ENCODE peak calls at places on chromosomes 2 and 18, in ten cellular contexts. A is BE2C; T is CD4-positive, CD25-positive, alpha-beta regulatory T cell; W is BJ; Z is choroid plexus epithelial cell; V is astrocyte; C is aorta; B is CD8-positive, alpha-beta T cell; G is K562; Q is SK-N-MC. X is an unnamed sample.

GRCh38 chr2:149766339-149766738 is 178.8 kb upstream of the MMADHC start:
- DNase-seq in T (no peak), A (no peak), B (no peak), Z (no peak), G (no peak), W (no peak), C (no peak), V (no peak), Q (no peak), X (no peak)

GRCh38 chr18:51522338-51522737 is 324.9 kb upstream of the MEX3C start:
- DNase-seq in Z (no peak), B (no peak), W (no peak), Q (no peak), G (no peak), V (no peak), T (no peak), C (no peak), A (no peak), X (no peak)

GRCh38 chr2:43361286-43361685 is 134.9 kb upstream of the ZFP36L2 start:
- DNase-seq in G (no peak), Q (no peak), B (no peak), C (no peak), V (peak), W (no peak), Z (no peak), T (no peak), A (no peak), X (no peak)

GRCh38 chr18:79260510-79260909 is 135.2 kb upstream of the NFATC1 start:
- DNase-seq in V (no peak), B (no peak), G (no peak), T (no peak), C (no peak), W (no peak), Z (no peak), Q (no peak), A (no peak), X (no peak)

GRCh38 chr18:9542924-9543323 is 67.6 kb downstream of the RALBP1 start:
- DNase-seq in B (no peak), Z (no peak), Q (no peak), V (no peak), C (no peak), W (no peak), G (no peak), A (no peak), T (no peak), X (no peak)

GRCh38 chr18:10953672-10954071 is 195.7 kb downstream of the PIEZO2 start:
- DNase-seq in G (no peak), C (no peak), A (peak), V (no peak), T (no peak), B (no peak), Z (no peak), Q (no peak), W (no peak), X (no peak)

GRCh38 chr2:186695081-186695756 is 1.4 kb downstream of the FAM171B start:
- DNase-seq in W (no peak), Z (peak), T (no peak), Q (no peak), B (no peak), V (peak), C (no peak), G (no peak), A (peak), X (peak)

GRCh38 chr2:112713585-112713925 is 7.3 kb upstream of the NT5DC4 start:
- DNase-seq in T (no peak), V (no peak), Q (no peak), A (no peak), W (no peak), Z (no peak), B (peak), C (no peak), G (no peak), X (no peak)

GRCh38 chr2:199228887-199229819 is 228.6 kb downstream of the SATB2 start:
- DNase-seq in W (peak), C (no peak), V (peak), A (peak), Z (peak), B (no peak), G (peak), T (peak), Q (no peak), X (no peak)

GRCh38 chr18:6504605-6505510 is 90.1 kb upstream of the L3MBTL4 start:
- DNase-seq in C (no peak), G (no peak), V (no peak), B (no peak), Z (no peak), Q (peak), A (no peak), W (no peak), T (no peak), X (no peak)

GRCh38 chr2:43032248-43032893 is 194.0 kb downstream of the ZFP36L2 start:
- DNase-seq in Z (no peak), W (no peak), T (no peak), G (no peak), Q (no peak), C (no peak), B (no peak), V (no peak), A (no peak), X (no peak)

GRCh38 chr2:31239842-31240198 is 5.9 kb downstream of the EHD3 start:
- DNase-seq in W (no peak), Q (no peak), B (peak), T (no peak), G (no peak), A (no peak), V (peak), Z (peak), C (peak), X (no peak)

GRCh38 chr2:69034122-69034521 is 21.1 kb downstream of the ANTXR1 start:
- DNase-seq in C (no peak), Q (no peak), V (no peak), W (no peak), Z (no peak), G (no peak), A (no peak), T (no peak), B (no peak), X (no peak)

GRCh38 chr2:188922191-188922590 is 52.0 kb upstream of the COL3A1 start:
- DNase-seq in Z (no peak), G (no peak), T (no peak), Q (no peak), C (no peak), A (no peak), W (no peak), V (no peak), B (no peak), X (no peak)

GRCh38 chr2:206800501-206801416 is 35.4 kb downstream of the FASTKD2 start:
- DNase-seq in V (peak), B (peak), G (peak), Q (no peak), A (peak), T (peak), C (peak), W (peak), Z (peak), X (peak)

GRCh38 chr18:63318882-63319382 is 637 bp downstream of the BCL2 start:
- DNase-seq in V (no peak), Q (no peak), A (no peak), G (no peak), T (no peak), W (no peak), Z (no peak), B (no peak), C (no peak), X (no peak)

GRCh38 chr2:23498941-23499340 is 114.0 kb downstream of the KLHL29 start:
- DNase-seq in G (no peak), V (no peak), C (no peak), Q (peak), W (peak), A (no peak), Z (peak), B (no peak), T (no peak), X (no peak)

GRCh38 chr2:105239924-105240323 is 1.6 kb upstream of the GPR45 start:
- DNase-seq in V (peak), T (no peak), G (no peak), C (no peak), A (no peak), Q (no peak), Z (peak), B (no peak), W (peak), X (no peak)

GRCh38 chr2:160581448-160581847 is 87.8 kb upstream of the RBMS1 start:
- DNase-seq in W (no peak), A (no peak), Q (no peak), Z (peak), B (no peak), C (no peak), T (no peak), V (no peak), G (no peak), X (peak)

GRCh38 chr2:10880586-10881321 is 31.0 kb upstream of the KCNF1 start:
- DNase-seq in Z (no peak), W (no peak), C (no peak), B (no peak), Q (no peak), V (no peak), A (no peak), G (no peak), T (peak), X (no peak)

GRCh38 chr2:117785740-117786139 is 28.8 kb upstream of the DDX18 start:
- DNase-seq in T (peak), B (no peak), G (peak), Z (peak), W (no peak), C (no peak), Q (peak), A (peak), V (peak), X (peak)

GRCh38 chr2:120916446-120916845 is 180.8 kb downstream of the GLI2 start:
- DNase-seq in W (no peak), Q (no peak), A (no peak), V (no peak), T (no peak), B (no peak), G (no peak), C (no peak), Z (no peak), X (no peak)

GRCh38 chr18:58223717-58224424 is 179.8 kb downstream of the NEDD4L start:
- DNase-seq in W (peak), T (no peak), B (no peak), Z (peak), Q (no peak), A (peak), V (peak), G (peak), C (no peak), X (no peak)

GRCh38 chr2:108139521-108139920 is 100.2 kb upstream of the SULT1C3 start:
- DNase-seq in C (no peak), G (no peak), V (peak), Q (no peak), A (no peak), W (no peak), T (peak), Z (peak), B (no peak), X (no peak)

GRCh38 chr2:99635710-99636431 is 146.1 kb upstream of the REV1 start:
- DNase-seq in Q (no peak), W (no peak), B (no peak), T (no peak), G (no peak), Z (no peak), A (no peak), V (peak), C (peak), X (no peak)

GRCh38 chr2:237465515-237466227 is 21.4 kb upstream of the MLPH start:
- DNase-seq in V (peak), W (peak), C (peak), A (no peak), G (no peak), Q (no peak), T (no peak), B (peak), Z (peak), X (no peak)

GRCh38 chr2:83916559-83916958 is 542.5 kb downstream of the SUCLG1 start:
- DNase-seq in G (no peak), C (no peak), V (no peak), B (no peak), T (no peak), Q (no peak), A (no peak), Z (no peak), W (no peak), X (no peak)

GRCh38 chr2:40668435-40668834 is 216.5 kb upstream of the SLC8A1 start:
- DNase-seq in G (no peak), A (no peak), T (no peak), B (no peak), Q (no peak), C (no peak), W (no peak), Z (peak), V (no peak), X (no peak)

GRCh38 chr2:216792222-216793001 is 67.5 kb downstream of the TNP1 start:
- DNase-seq in Q (no peak), C (peak), V (peak), A (peak), T (no peak), Z (peak), W (peak), G (no peak), B (no peak), X (peak)

GRCh38 chr2:124877065-124877671 is 852.1 kb downstream of the CNTNAP5 start:
- DNase-seq in Q (no peak), G (no peak), B (no peak), C (no peak), Z (peak), T (no peak), V (peak), A (no peak), W (peak), X (no peak)

GRCh38 chr2:145849466-145849865 is 1329.5 kb upstream of the ZEB2 start:
- DNase-seq in B (no peak), V (no peak), Q (no peak), C (no peak), T (no peak), A (no peak), W (no peak), G (no peak), Z (no peak), X (no peak)

GRCh38 chr2:146734042-146734715 is 1110.7 kb upstream of the ACVR2A start:
- DNase-seq in B (no peak), A (no peak), G (peak), T (no peak), Q (peak), V (peak), C (no peak), Z (peak), W (peak), X (peak)

GRCh38 chr2:3598197-3598910 is 3.4 kb downstream of the COLEC11 start:
- DNase-seq in Z (no peak), T (no peak), C (peak), B (peak), W (no peak), V (no peak), A (no peak), Q (no peak), G (no peak), X (no peak)

DNA sequence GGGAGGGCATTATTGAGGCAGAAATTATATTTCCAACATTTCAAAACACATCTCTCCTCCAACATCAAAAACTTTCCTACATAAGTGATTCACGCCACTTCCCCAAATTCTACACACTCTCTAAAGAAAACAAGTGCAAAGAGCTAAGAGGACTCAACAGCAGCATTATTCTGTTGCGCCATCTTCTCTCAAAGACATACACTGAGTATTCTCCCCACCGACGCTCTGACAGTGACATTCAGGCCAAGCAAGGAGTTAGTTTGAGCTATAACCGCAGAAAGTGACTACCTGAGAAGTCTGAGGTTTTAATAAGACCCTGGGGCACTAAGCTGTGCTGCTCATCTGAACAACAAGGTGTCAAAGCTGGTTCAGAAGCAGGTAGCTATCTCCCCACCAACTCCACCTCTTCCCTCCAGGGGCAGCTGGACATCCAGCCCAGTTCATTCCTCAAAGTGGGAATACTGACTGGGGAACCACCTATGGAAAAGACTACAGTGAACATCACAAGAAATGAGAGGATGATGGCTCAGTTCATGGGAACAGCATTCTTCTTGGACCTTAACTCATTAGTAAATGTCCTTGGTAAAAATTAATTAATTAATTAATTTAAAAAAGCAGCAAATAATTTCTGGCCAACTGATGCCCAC is 309.5 kb upstream of the CCDC68 start:
- DNase-seq in G (no peak), Z (no peak), W (no peak), C (no peak), Q (no peak), V (no peak), T (no peak), A (no peak), B (no peak), X (no peak)
- H3K4me3 ChIP-seq in G (no peak), Z (no peak), W (no peak), C (no peak), Q (no peak), V (no peak), T (no peak), A (no peak), B (no peak), X (no peak)

GRCh38 chr2:119366161-119366648 is 429 bp downstream of the C2orf76 start:
- DNase-seq in G (no peak), B (no peak), C (no peak), T (peak), A (no peak), V (peak), Q (no peak), Z (peak), W (no peak), X (no peak)

GRCh38 chr2:119367472-119368099 is 809 bp downstream of the DBI start:
- DNase-seq in V (no peak), Z (peak), W (no peak), Q (no peak), G (peak), T (peak), C (peak), A (peak), B (peak), X (peak)

GRCh38 chr2:119366649-119367471 is at the start of the genes C2orf76 and DBI:
- DNase-seq in W (peak), C (peak), G (peak), B (peak), T (peak), A (peak), Q (no peak), Z (peak), V (peak), X (peak)

GRCh38 chr2:119365436-119365835 is 1.2 kb downstream of the C2orf76 start:
- DNase-seq in Z (no peak), A (no peak), T (no peak), W (no peak), Q (no peak), B (no peak), V (no peak), C (no peak), G (no peak), X (no peak)

GRCh38 chr2:119364798-119365197 is 1.8 kb downstream of the C2orf76 start:
- DNase-seq in Q (no peak), T (no peak), C (no peak), W (no peak), G (no peak), Z (no peak), V (no peak), B (no peak), A (no peak), X (no peak)
- H3K4me3 ChIP-seq in Q (peak), T (peak), C (no peak), W (no peak), G (no peak), Z (no peak), V (no peak), B (no peak), A (no peak), X (no peak)

GRCh38 chr2:128550389-128550788 is 231.7 kb upstream of the HS6ST1 start:
- DNase-seq in Z (no peak), A (no peak), T (no peak), Q (peak), W (no peak), C (no peak), B (peak), V (no peak), G (no peak), X (no peak)
- H3K4me3 ChIP-seq in Z (no peak), A (no peak), T (no peak), Q (peak), W (no peak), C (no peak), B (no peak), V (no peak), G (no peak), X (no peak)

GRCh38 chr2:134229540-134229939 is 24.3 kb upstream of the MGAT5 start:
- DNase-seq in B (no peak), Q (no peak), W (no peak), G (no peak), A (no peak), Z (no peak), T (no peak), V (no peak), C (no peak), X (no peak)
- H3K4me3 ChIP-seq in B (no peak), Q (no peak), W (no peak), G (no peak), A (no peak), Z (no peak), T (no peak), V (no peak), C (no peak), X (no peak)

DNA sequence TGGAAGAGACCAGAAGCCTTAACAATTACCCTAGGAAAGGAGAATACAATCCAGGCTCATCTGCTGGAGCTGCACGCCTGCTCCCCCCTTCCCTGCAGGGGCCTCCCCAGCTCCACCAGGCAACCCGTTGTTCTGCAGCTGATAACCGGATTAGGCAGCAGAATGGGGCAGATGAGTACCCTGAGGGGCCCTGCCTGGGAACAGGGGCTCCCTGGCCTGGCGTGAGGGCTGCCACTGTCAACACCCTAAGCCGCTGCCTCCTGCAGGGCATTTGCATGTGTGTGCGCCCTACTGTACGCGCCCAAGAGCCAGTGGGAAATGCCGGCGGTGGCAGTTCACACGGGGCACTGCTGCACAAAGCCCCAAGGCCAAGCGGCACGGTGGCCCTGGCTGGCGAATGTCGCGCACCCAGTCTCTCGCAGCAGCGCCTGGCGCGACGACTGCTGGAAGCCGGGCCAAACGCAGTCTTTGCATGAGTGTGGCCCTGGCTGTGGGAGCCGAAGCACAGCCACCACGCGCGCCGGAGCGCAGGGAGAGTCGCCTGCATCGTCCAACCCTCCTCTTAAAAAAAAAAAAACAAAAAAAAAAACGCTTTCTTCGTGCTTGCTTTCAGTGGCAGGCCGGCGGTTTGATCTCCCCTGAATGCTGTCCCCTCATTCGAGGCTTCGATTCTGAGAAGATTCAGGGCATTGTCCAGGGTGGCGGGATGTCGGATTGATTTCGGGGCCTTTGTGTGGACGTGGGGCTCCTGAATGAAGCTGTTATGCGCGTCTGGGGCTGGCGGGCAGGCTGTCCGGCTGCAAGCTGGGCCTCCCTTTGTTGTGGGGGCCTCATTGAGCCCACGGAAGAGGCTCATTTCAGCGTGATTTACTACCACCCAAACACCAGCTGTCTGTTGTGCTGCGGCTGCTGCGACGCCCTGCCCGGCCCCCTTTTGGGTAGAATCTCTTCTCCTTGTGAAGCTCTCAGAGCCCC is 63.8 kb downstream of the SETBP1 start:
- DNase-seq in B (no peak), Q (no peak), W (no peak), C (peak), V (no peak), G (peak), Z (no peak), T (no peak), A (peak), X (no peak)
- H3K4me3 ChIP-seq in B (no peak), Q (no peak), W (no peak), C (no peak), V (no peak), G (no peak), Z (no peak), T (no peak), A (peak), X (no peak)

DNA sequence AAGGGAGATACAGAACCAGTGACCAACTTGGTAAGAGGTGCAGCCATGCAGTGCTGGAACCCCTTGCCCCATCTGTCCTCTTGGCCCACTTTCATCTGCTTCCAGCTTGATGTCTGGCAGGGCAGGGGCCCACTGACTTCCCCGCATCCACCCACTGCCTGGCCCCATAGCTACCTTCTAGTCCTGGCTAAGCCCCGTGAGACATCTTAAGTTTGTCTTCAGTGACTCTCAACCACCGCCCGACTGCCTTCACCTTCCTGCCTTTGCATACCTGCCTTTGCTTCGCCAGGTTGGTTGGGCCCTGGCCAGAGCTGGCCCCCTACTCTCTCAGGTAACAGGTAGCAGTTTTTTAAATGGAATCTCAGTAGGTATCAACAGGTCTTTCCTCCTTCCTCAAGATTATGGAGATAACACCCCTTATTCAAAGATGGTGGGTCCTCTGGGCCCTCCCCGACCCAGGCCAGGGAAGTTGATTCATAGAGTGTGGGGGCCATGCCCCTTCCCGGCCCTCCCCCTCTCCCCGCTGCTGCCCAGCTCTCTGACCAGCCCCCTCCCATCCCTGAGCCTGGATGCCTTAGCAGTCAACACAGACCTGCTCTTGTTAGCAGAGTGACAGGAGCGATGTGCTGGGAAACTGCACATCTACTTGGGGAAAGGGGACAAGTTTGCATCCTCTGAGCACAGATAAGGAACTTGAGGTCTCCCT is 2.8 kb downstream of the ARID5A start:
- DNase-seq in B (no peak), A (no peak), Q (no peak), G (no peak), Z (no peak), V (no peak), C (peak), W (no peak), T (no peak), X (no peak)
- H3K4me3 ChIP-seq in B (peak), A (no peak), Q (no peak), G (no peak), Z (no peak), V (no peak), C (peak), W (no peak), T (peak), X (no peak)

X was measured in HAP-1.